ENCODE peak calls at places on chromosome 12, in four cellular contexts. E is mucosa of descending colon, G is HFFc6, D is GM20000. F is an unnamed sample.

GRCh38 chr12:103387385-103387784 is 108.4 kb downstream of the C12orf42 start:
- DNase-seq in E (no peak), G (no peak), D (no peak), F (no peak)

GRCh38 chr12:42761601-42762350 is 172.2 kb upstream of the PRICKLE1 start:
- DNase-seq in E (no peak), G (peak; percentile 4), D (no peak), F (no peak)

GRCh38 chr12:64780531-64781373 is 21.5 kb upstream of the GNS start:
- DNase-seq in E (peak; percentile 81), G (no peak), D (peak; percentile 64), F (peak; percentile 16)

GRCh38 chr12:132351751-132352495 is 22.5 kb upstream of the GALNT9 start:
- DNase-seq in E (peak; percentile 31), G (no peak), D (no peak), F (no peak)

GRCh38 chr12:19869413-19869812 is 430.1 kb downstream of the AEBP2 start:
- DNase-seq in E (no peak), G (no peak), D (no peak), F (peak; percentile 51)

GRCh38 chr12:75481774-75482173 is 1.2 kb downstream of the GLIPR1 start:
- DNase-seq in E (no peak), G (no peak), D (no peak), F (no peak)

GRCh38 chr12:49953961-49954835 is 3.7 kb downstream of the AQP2 start:
- DNase-seq in E (no peak), G (no peak), D (no peak), F (no peak)

GRCh38 chr12:77510985-77511384 is 319.7 kb upstream of the NAV3 start:
- DNase-seq in E (no peak), G (no peak), D (no peak), F (no peak)

GRCh38 chr12:49089831-49090773 is 4.5 kb downstream of the DHH start:
- DNase-seq in E (no peak), G (peak; percentile 36), D (no peak), F (peak; percentile 50)

GRCh38 chr12:105352940-105353635 is 22.6 kb downstream of the C12orf75 start:
- DNase-seq in E (no peak), G (no peak), D (no peak), F (no peak)

GRCh38 chr12:43434614-43435013 is 117.4 kb downstream of the ADAMTS20 start:
- DNase-seq in E (no peak), G (no peak), D (no peak), F (no peak)

GRCh38 chr12:123485756-123486155 is 27.8 kb downstream of the SNRNP35 start:
- DNase-seq in E (no peak), G (no peak), D (no peak), F (no peak)

GRCh38 chr12:52716061-52716460 is 12.7 kb upstream of the KRT77 start:
- DNase-seq in E (no peak), G (no peak), D (no peak), F (no peak)

GRCh38 chr12:19485240-19485639 is 45.9 kb downstream of the AEBP2 start:
- DNase-seq in E (no peak), G (no peak), D (no peak), F (no peak)

GRCh38 chr12:111457071-111457470 is 51.3 kb downstream of the SH2B3 start:
- DNase-seq in E (no peak), G (no peak), D (no peak), F (no peak)

GRCh38 chr12:76764856-76765255 is 941 bp downstream of the ZDHHC17 start:
- DNase-seq in E (no peak), G (no peak), D (no peak), F (no peak)

GRCh38 chr12:64696065-64696741 is 63.0 kb downstream of the GNS start:
- DNase-seq in E (no peak), G (peak; percentile 25), D (no peak), F (no peak)

DNA sequence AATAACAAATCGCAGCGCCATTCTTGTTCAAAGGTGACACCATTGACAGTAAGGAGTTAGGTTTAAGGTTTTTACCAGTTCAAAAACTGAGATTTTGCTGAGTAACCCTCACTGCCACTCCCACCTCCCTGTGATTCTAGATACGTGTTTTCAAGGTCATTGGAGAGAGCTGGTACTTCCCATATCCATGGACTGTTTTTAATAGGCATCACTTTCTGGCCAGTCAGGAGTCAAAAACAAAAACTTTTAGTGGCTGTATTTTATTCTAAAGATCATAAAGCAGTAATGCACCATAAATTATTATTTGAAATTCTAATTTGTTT is 187.5 kb downstream of the ETV6 start:
- DNase-seq in E (no peak), G (no peak), D (no peak), F (no peak)
- TF ChIP-seq CTCF in E (no peak), G (no peak), D (no peak), F (no peak)

DNA sequence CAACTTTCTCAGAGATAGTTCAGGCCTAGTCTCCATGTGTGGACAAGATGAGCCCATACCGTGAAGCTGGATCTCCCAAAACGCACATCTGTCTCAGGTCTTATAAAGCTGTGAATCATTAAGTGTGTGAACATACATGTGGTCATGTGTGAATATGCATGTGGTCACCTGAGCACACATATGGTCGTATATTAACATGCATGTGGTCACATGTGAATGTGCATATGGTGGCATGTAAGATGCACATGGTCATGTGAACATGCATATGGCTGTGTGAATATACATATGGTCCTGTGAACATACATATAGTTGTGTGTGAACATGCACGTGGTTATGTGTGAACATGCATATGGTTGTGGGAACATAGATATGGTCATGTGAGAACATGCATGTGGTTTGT is 172.5 kb upstream of the PZP start:
- DNase-seq in E (no peak), G (no peak), D (no peak), F (no peak)
- TF ChIP-seq CTCF in E (no peak), G (no peak), D (no peak), F (no peak)

DNA sequence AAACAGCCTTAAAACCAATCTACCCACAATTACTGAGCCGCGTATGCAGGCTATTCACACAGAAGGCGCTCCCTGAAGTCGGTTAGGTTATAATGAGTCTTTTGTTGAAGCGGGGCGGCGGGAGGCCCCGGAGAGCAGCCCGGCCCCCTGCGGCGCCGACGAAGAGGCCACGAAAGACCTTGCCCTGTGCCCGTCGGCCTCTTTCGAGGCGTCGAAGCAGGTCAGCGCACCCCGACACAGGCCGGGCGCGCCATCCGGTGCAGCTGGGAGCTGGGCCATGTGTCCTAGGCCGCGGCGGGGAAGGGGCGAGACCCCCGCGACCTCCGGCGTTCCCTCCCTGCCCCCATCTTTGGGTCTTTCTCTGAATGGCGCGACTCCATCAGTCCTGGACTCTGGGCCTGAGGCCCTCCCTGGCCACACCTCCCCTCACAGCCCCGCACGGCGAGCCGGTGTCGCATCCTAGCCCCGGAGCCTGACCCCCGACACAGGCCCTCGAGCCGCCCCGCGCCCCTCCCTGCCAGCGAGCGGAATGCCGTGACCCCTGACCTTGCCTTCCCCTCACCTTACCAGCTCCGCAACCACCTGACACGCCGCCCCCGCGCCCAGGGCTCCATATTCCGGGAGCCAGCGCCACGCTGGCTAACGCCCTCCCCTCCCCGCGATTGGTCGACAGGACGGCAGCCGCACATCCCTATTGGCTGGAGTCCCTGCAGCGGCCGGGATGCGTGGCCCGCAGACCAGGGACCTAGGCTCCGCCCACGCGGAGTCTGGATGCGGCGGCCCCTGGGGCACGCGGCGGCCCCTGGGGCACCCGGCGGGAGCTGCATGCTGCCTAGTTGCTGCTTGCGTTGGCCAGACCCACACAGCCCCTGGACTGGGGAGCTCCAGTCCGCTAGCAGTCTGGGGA is at the start of gene SLC11A2:
- DNase-seq in E (peak; percentile 97), G (peak; percentile 85), D (peak; percentile 97), F (peak; percentile 96)
- TF ChIP-seq CTCF in E (no peak), G (peak; percentile 20), D (no peak), F (no peak)

GRCh38 chr12:54622463-54623183 is 12.1 kb downstream of the LACRT start:
- DNase-seq in E (no peak), G (peak; percentile 10), D (no peak), F (no peak)
- TF ChIP-seq CTCF in E (no peak), G (peak; percentile 71), D (no peak), F (peak; percentile 65)

GRCh38 chr12:24948816-24949722 is at the start of gene BCAT1:
- DNase-seq in E (peak; percentile 78), G (peak; percentile 68), D (peak; percentile 45), F (peak; percentile 70)
- TF ChIP-seq CTCF in E (no peak), G (peak; percentile 46), D (no peak), F (no peak)

DNA sequence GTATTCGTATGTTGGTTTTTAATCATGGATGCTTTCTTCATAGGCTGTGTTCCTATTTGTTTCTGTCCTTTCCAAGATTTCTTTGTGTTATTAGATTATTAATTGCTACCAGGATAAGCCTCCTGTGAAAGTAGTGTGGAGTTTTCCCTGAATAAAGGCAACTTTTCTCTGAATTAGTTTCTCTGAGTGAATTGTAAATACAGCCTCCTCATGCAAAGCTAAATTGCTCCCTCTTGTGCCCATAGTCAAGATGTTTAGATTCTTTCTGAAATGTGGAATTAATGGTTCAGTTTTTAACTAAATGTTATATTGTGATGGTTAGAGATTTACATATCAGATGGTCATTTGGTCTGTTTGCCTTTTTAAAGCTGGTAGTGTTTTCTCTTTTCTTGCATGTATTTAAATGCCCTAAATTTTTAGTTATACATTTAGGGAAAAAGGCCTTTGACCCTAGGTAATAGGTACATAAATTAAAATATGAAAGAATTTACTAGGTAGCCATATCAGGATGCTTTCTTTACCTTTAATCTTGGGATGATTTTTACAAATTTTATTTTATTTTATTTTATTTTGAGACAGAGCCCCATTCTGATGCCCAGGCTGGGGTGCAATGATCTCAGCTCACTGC is 8.9 kb downstream of the APAF1 start:
- DNase-seq in E (no peak), G (peak; percentile 56), D (peak; percentile 68), F (no peak)
- TF ChIP-seq CTCF in E (no peak), G (peak; percentile 80), D (no peak), F (peak; percentile 55)

DNA sequence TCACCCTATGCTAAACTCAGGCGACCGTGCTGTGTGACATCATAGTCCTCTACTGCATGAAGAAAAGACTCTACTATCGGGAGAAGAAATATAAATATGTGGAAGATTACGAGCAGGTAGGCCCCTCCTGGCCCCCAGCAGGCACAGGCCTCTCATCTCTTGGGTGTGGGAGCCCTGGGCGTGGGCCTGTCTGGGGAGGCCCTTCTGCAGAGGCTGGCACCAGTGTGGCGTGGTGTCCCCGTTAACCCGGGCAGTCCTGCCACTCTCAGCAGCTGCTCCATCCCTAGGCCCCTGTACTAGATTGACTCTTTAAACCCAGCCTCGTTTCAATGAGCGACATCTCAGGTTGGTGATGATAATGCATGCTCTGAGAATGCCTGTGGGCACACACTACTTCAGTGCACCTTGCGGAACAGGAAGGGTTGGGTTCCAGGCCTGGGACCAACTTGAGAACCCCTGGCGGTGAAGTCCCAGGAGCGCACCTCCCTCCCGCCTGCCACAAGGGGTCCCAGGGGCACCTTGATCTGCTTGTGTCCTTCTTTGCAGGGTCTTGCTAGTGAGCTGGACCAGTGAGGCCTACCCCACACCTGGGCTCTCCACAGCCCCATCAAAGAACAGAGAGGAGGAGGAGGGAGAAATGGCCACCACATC is 23.2 kb downstream of the P2RX4 start:
- DNase-seq in E (no peak), G (no peak), D (no peak), F (no peak)
- TF ChIP-seq CTCF in E (no peak), G (peak; percentile 31), D (no peak), F (no peak)

DNA sequence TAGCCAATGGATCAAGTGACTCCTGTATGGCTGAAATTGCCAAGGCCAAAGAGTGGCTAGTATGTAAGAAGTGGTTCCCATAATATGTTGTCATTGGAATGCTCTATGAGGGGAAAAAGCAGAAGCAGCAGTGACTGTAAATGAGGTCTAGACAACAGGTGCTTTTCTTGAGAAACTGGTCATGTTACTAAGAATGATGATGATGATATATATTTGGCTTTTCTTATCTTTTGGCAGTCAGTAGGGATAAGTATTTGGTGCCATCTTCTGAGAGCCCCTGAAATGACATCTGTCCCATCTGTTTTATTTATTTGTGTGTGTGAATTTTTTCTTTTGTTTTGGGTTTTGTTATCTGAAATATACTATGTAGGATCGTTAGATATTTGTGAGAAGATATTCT is 141.7 kb downstream of the SYT1 start:
- DNase-seq in E (no peak), G (peak; percentile 23), D (no peak), F (no peak)
- TF ChIP-seq CTCF in E (no peak), G (peak; percentile 69), D (no peak), F (no peak)

F was measured in activated CD8-positive, alpha-beta T cell treated with anti-CD3 and anti-CD28 coated beads for 36 hours.